ENCODE peak calls at places on chromosomes 7 and 10, in eight cellular contexts. J is upper lobe of right lung; H is CD8-positive, alpha-beta memory T cell; C is adipocyte; O is tibial nerve; Y is lower lobe of right lung; X is testis; U is Peyer's patch. R is an unnamed sample. For H3K36me3 and H3K27me3, the result is how much of the 10 kb centered on the place peaks cover.

GRCh38 chr10:77746313-77746712 is 108.7 kb upstream of the KCNMA1 start:
- DNase-seq in H (no peak), X (no peak), J (no peak), C (peak), U (no peak), O (no peak), Y (no peak), R (peak)

GRCh38 chr10:119543814-119544642 is 1.5 kb upstream of the RGS10 start:
- DNase-seq in Y (no peak), O (no peak), X (no peak), C (no peak), J (no peak), U (no peak), H (no peak), R (no peak)

GRCh38 chr10:49539320-49539885 is 482 bp upstream of the ERCC6 start:
- DNase-seq in O (peak), H (no peak), Y (peak), X (peak), C (peak), U (peak), J (peak), R (peak)

GRCh38 chr10:13650961-13651360 is 64.2 kb downstream of the PRPF18 start:
- DNase-seq in C (no peak), U (no peak), Y (no peak), X (no peak), J (no peak), O (no peak), H (no peak), R (no peak)

GRCh38 chr10:9239298-9239697 is 1184.8 kb downstream of the GATA3 start:
- DNase-seq in J (no peak), X (no peak), U (no peak), O (no peak), C (no peak), H (no peak), Y (no peak), R (no peak)

GRCh38 chr7:57199252-57199651 is 67.0 kb upstream of the ZNF479 start:
- DNase-seq in U (no peak), O (no peak), C (no peak), X (no peak), Y (peak), H (no peak), J (peak), R (no peak)

GRCh38 chr7:90455163-90456030 is 14.0 kb upstream of the PTTG1IP2 start:
- DNase-seq in Y (no peak), O (no peak), C (peak), H (peak), J (no peak), X (no peak), U (no peak), R (no peak)

GRCh38 chr7:38186593-38187314 is 8.7 kb downstream of the STARD3NL start:
- DNase-seq in O (no peak), Y (no peak), H (no peak), U (no peak), C (peak), X (no peak), J (no peak), R (peak)

GRCh38 chr7:151999337-152000090 is 26.0 kb upstream of the GALNT11 start:
- DNase-seq in X (no peak), H (no peak), U (no peak), Y (no peak), J (no peak), C (no peak), O (no peak), R (no peak)

GRCh38 chr7:69108041-69108440 is 490.2 kb upstream of the AUTS2 start:
- DNase-seq in Y (no peak), H (no peak), J (no peak), X (no peak), O (no peak), U (no peak), C (no peak), R (no peak)

GRCh38 chr10:80136134-80136571 is 3.6 kb downstream of the PLAC9 start:
- DNase-seq in J (peak), H (no peak), Y (peak), U (no peak), C (peak), O (peak), X (peak), R (peak)

GRCh38 chr7:108083980-108084379 is 46.2 kb downstream of the LAMB4 start:
- DNase-seq in H (no peak), O (no peak), J (no peak), Y (no peak), U (no peak), X (no peak), C (no peak), R (no peak)

GRCh38 chr10:50936335-50936734 is 50.9 kb upstream of the A1CF start:
- DNase-seq in C (no peak), O (no peak), X (no peak), J (no peak), H (no peak), Y (no peak), U (no peak), R (no peak)

GRCh38 chr10:5502903-5503835 is 3.8 kb upstream of the CALML5 start:
- DNase-seq in C (no peak), O (no peak), J (no peak), Y (no peak), X (no peak), U (peak), H (no peak), R (no peak)

GRCh38 chr7:12303096-12303495 is 92.0 kb downstream of the TMEM106B start:
- DNase-seq in Y (no peak), H (no peak), O (no peak), U (no peak), J (no peak), X (no peak), C (no peak), R (peak)

GRCh38 chr7:51270965-51271364 is 45.6 kb downstream of the COBL start:
- DNase-seq in X (no peak), O (no peak), C (no peak), H (no peak), U (no peak), Y (no peak), J (no peak), R (no peak)

GRCh38 chr7:50359995-50360925 is 55.7 kb downstream of the IKZF1 start:
- DNase-seq in O (no peak), X (no peak), C (no peak), H (peak), Y (no peak), U (no peak), J (no peak), R (peak)

GRCh38 chr7:158651968-158652555 is 52.5 kb downstream of the NCAPG2 start:
- DNase-seq in O (no peak), C (peak), J (no peak), H (no peak), X (no peak), U (no peak), Y (no peak), R (no peak)

GRCh38 chr10:51569467-51569866 is 129.9 kb downstream of the CSTF2T start:
- DNase-seq in O (no peak), H (no peak), C (no peak), Y (no peak), U (no peak), X (no peak), J (no peak), R (no peak)

GRCh38 chr10:112951349-112952281 is 1.6 kb downstream of the TCF7L2 start:
- DNase-seq in C (peak), X (peak), O (peak), J (peak), H (peak), U (peak), Y (peak), R (peak)

GRCh38 chr7:229184-229964 is 37.0 kb downstream of the FAM20C start:
- DNase-seq in X (peak), J (no peak), Y (no peak), O (peak), C (peak), U (no peak), H (no peak), R (peak)

GRCh38 chr7:47284691-47285246 is 297.1 kb downstream of the TNS3 start:
- DNase-seq in U (no peak), H (no peak), C (no peak), Y (no peak), O (no peak), X (no peak), J (no peak), R (no peak)

GRCh38 chr7:34222316-34222715 is 317.0 kb downstream of the BMPER start:
- DNase-seq in X (no peak), O (no peak), U (no peak), H (no peak), J (no peak), Y (no peak), C (no peak), R (no peak)

GRCh38 chr10:94075521-94075920 is 81.8 kb downstream of the PLCE1 start:
- DNase-seq in X (no peak), Y (no peak), O (no peak), U (no peak), C (peak), J (no peak), H (no peak), R (no peak)

GRCh38 chr7:1839701-1840100 is 169.6 kb downstream of the ELFN1 start:
- DNase-seq in H (no peak), U (no peak), O (peak), J (no peak), C (no peak), Y (peak), X (no peak), R (no peak)

GRCh38 chr7:48634116-48634632 is 290.2 kb upstream of the CDC14C start:
- DNase-seq in H (no peak), C (no peak), X (no peak), U (no peak), Y (no peak), J (no peak), O (no peak), R (no peak)

GRCh38 chr10:83678850-83679249 is 460.5 kb upstream of the GHITM start:
- DNase-seq in C (no peak), J (no peak), U (no peak), Y (no peak), X (no peak), H (no peak), O (no peak), R (no peak)

GRCh38 chr10:104445359-104445758 is 91.7 kb downstream of the CFAP58 start:
- DNase-seq in C (peak), X (no peak), Y (no peak), U (no peak), O (no peak), J (no peak), H (no peak), R (peak)

GRCh38 chr7:142334236-142334635 is 76.4 kb upstream of the PRSS58 start:
- DNase-seq in J (no peak), H (no peak), C (no peak), Y (no peak), O (no peak), U (no peak), X (no peak), R (no peak)

GRCh38 chr7:2698581-2699288 is 10.7 kb downstream of the AMZ1 start:
- DNase-seq in O (no peak), Y (no peak), U (no peak), J (no peak), X (no peak), H (peak), C (no peak), R (no peak)

GRCh38 chr7:29469306-29469705 is 94.3 kb upstream of the PRR15 start:
- DNase-seq in J (no peak), U (no peak), C (no peak), O (no peak), X (no peak), H (no peak), Y (no peak), R (no peak)

GRCh38 chr7:148185050-148185449 is 405.5 kb upstream of the C7orf33 start:
- DNase-seq in X (no peak), O (no peak), C (peak), H (no peak), Y (no peak), J (no peak), U (no peak), R (peak)

GRCh38 chr7:155683714-155684113 is 39.3 kb downstream of the RBM33 start:
- DNase-seq in X (no peak), U (no peak), H (no peak), O (no peak), J (no peak), C (no peak), Y (no peak), R (no peak)

GRCh38 chr7:155682484-155682883 is 38.0 kb downstream of the RBM33 start:
- DNase-seq in Y (no peak), U (no peak), O (no peak), X (no peak), H (no peak), J (no peak), C (no peak), R (no peak)

GRCh38 chr7:155684546-155684945 is 40.1 kb downstream of the RBM33 start:
- DNase-seq in O (no peak), J (no peak), C (no peak), U (no peak), H (no peak), Y (no peak), X (no peak), R (no peak)

GRCh38 chr7:155681663-155682062 is 37.2 kb downstream of the RBM33 start:
- DNase-seq in O (no peak), Y (no peak), J (no peak), U (no peak), X (no peak), C (no peak), H (no peak), R (no peak)

GRCh38 chr7:155683098-155683497 is 38.6 kb downstream of the RBM33 start:
- DNase-seq in X (no peak), Y (no peak), J (no peak), U (no peak), O (no peak), H (no peak), C (no peak), R (no peak)
- H3K36me3 ChIP-seq in X (under half), Y (half or more), J (under half), U (under half), O (under half), H (under half), C (under half), R (under half)

DNA sequence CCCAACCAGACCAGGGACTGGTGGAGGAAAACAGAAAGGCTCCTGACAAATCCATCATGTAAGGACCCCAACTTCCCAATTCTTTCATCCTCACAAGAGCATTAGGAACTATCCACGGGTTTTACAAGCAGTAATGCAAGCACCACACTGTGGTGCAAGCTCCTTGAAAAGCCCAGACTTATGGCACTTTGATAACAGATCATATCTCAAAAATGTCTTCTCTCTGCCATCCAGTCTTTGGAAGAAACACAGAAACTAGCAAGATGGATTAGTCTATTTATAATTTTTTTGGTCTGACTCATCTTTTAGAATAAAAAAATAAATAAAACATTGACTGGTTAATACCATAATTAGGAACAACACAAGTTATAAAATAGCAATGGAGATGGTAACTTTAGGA is 49.1 kb upstream of the CALD1 start:
- DNase-seq in Y (no peak), H (no peak), J (no peak), C (peak), O (no peak), X (no peak), U (no peak), R (no peak)
- H3K4me3 ChIP-seq in Y (no peak), H (no peak), J (no peak), C (peak), O (no peak), X (no peak), U (no peak), R (no peak)

DNA sequence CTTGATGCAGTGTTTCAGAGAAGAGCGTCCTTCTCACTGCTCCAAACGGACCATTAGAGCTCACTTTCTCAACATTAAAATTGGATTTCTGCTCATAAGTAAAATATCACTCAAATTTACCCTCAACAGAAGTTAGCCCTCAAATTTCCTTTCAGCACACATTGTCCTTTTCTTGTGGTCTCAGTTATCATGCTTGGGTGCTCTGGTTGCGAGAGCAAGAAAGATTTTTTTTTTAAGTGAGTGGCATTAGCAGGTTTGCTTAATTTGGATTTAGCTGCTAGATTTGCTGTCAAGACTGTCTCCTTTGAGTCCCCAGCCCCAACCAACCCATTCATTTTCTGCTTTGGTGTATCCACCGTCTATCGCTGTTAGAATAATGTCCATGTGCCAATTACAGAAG is 2.6 kb upstream of the CH25H start:
- DNase-seq in J (no peak), X (no peak), O (no peak), U (no peak), H (no peak), Y (no peak), C (no peak), R (no peak)
- H3K27me3 ChIP-seq in J (under half), X (under half), O (under half), U (under half), H (under half), Y (under half), C (under half), R (under half)

DNA sequence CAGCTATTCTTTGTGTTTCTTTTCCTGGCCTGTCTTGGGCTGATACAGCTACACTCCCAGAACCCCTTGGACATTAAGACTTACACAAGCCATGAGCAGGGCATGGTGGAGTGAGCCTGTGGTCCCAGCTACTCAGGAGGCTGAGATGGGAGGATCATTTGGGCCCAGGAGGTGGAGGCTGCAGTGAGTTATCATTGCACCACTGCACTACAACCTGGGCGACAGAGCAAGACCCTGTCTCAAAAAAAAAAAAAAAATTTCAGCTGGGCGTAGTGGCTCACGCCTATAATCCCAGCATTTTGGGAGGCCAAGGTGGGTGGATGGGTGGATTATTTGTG is 13.6 kb upstream of the FOXK1 start:
- DNase-seq in Y (no peak), X (no peak), J (peak), H (no peak), C (no peak), O (no peak), U (no peak), R (no peak)
- H3K36me3 ChIP-seq in Y (under half), X (under half), J (under half), H (under half), C (under half), O (under half), U (under half), R (under half)

DNA sequence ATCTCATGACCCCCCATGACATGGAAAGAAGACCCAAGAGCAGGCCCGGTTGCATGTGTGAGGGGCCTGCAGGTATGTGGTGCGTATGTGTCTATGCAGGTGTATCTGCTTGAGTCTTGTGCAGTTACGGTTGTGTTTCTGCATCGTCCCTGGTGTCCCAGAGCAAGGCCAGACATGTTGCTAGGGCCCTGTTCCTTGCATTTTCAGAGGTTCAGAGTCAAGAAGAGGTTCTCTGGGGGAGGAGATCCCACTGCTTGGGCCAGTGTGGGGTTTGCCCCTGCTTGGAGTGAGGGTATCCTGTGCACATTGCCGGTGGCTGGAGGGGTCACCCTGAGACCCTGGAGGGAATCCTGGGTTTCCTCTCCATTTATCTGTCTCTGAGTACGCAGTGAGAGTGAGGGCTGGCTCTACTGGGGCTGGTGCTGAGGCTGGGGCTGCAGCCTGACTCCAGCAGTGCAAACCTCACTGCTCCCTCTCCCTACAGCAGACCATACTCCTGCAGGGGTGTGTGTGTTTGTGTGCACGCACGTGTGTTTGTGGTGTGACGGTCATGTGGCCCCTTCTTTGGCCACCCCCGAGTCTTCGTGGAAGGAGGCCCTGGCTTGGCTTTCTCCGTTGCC is 4.1 kb downstream of the TRIM8 start:
- DNase-seq in J (no peak), U (no peak), Y (no peak), C (no peak), O (no peak), H (no peak), X (no peak), R (no peak)
- H3K4me3 ChIP-seq in J (peak), U (peak), Y (peak), C (peak), O (peak), H (peak), X (no peak), R (no peak)